ENCODE peak calls at places on chromosomes 7 and 10, in six cellular contexts. O, P, F, A, X and K are unnamed samples.

GRCh38 chr7:24328050-24328449 is 44.1 kb downstream of the NPY start:
- DNase-seq in O (no peak), P (no peak), F (no peak), A (no peak), X (no peak), K (no peak)

GRCh38 chr10:4111593-4111992 is 326.6 kb upstream of the KLF6 start:
- DNase-seq in O (no peak), P (no peak), F (no peak), A (no peak), X (no peak), K (no peak)

GRCh38 chr10:30013684-30014246 is 45.6 kb downstream of the JCAD start:
- DNase-seq in O (no peak), P (no peak), F (peak), A (no peak), X (no peak), K (no peak)

GRCh38 chr7:100705341-100705752 is 574 bp upstream of the POP7 start:
- DNase-seq in O (no peak), P (peak), F (peak), A (peak), X (peak), K (peak)

GRCh38 chr10:92689663-92690210 is at the start of gene HHEX:
- DNase-seq in O (no peak), P (peak), F (no peak), A (peak), X (peak), K (peak)

GRCh38 chr7:80488406-80488805 is 23.5 kb downstream of the GNAT3 start:
- DNase-seq in O (no peak), P (no peak), F (no peak), A (no peak), X (no peak), K (no peak)

GRCh38 chr10:102505462-102506115 is 1.8 kb downstream of the SUFU start:
- DNase-seq in O (no peak), P (no peak), F (no peak), A (no peak), X (no peak), K (no peak)

GRCh38 chr10:69780070-69780469 is 21.6 kb upstream of the COL13A1 start:
- DNase-seq in O (no peak), P (no peak), F (no peak), A (no peak), X (no peak), K (no peak)

GRCh38 chr7:2508327-2509231 is 11.0 kb upstream of the LFNG start:
- DNase-seq in O (peak), P (no peak), F (no peak), A (no peak), X (peak), K (peak)

GRCh38 chr7:28666144-28666543 is 253.8 kb downstream of the CREB5 start:
- DNase-seq in O (no peak), P (no peak), F (no peak), A (no peak), X (no peak), K (no peak)

GRCh38 chr7:1794888-1795542 is 124.9 kb downstream of the ELFN1 start:
- DNase-seq in O (no peak), P (no peak), F (no peak), A (no peak), X (peak), K (no peak)

GRCh38 chr7:518630-519428 is 817 bp downstream of the PDGFA start:
- DNase-seq in O (no peak), P (peak), F (peak), A (no peak), X (no peak), K (no peak)

GRCh38 chr10:33201971-33202370 is 132.5 kb downstream of the NRP1 start:
- DNase-seq in O (no peak), P (no peak), F (no peak), A (no peak), X (no peak), K (no peak)

GRCh38 chr10:104323085-104323484 is 15.2 kb downstream of the ITPRIP start:
- DNase-seq in O (no peak), P (no peak), F (no peak), A (no peak), X (no peak), K (no peak)

GRCh38 chr7:8629504-8629903 is 196.1 kb downstream of the NXPH1 start:
- DNase-seq in O (no peak), P (no peak), F (no peak), A (no peak), X (no peak), K (no peak)

GRCh38 chr7:105678811-105679495 is 97.7 kb upstream of the EFCAB10 start:
- DNase-seq in O (peak), P (peak), F (peak), A (no peak), X (no peak), K (peak)

GRCh38 chr7:114857605-114858004 is 64.3 kb upstream of the MDFIC start:
- DNase-seq in O (no peak), P (no peak), F (no peak), A (no peak), X (no peak), K (no peak)

GRCh38 chr10:75592014-75592842 is 160.8 kb downstream of the LRMDA start:
- DNase-seq in O (no peak), P (no peak), F (no peak), A (no peak), X (no peak), K (no peak)

GRCh38 chr10:90968448-90969086 is 47.7 kb upstream of the ANKRD1 start:
- DNase-seq in O (no peak), P (no peak), F (no peak), A (no peak), X (no peak), K (no peak)

GRCh38 chr7:45575501-45576248 is 1.5 kb downstream of the ADCY1 start:
- DNase-seq in O (no peak), P (no peak), F (no peak), A (no peak), X (no peak), K (no peak)

GRCh38 chr7:14233026-14233897 is 243.8 kb upstream of the ETV1 start:
- DNase-seq in O (no peak), P (no peak), F (no peak), A (no peak), X (no peak), K (no peak)

GRCh38 chr7:96548664-96549063 is 161.0 kb downstream of the SEM1 start:
- DNase-seq in O (no peak), P (no peak), F (no peak), A (no peak), X (no peak), K (no peak)

GRCh38 chr7:129784783-129785456 is 167.8 kb downstream of the UBE2H start:
- DNase-seq in O (no peak), P (no peak), F (no peak), A (no peak), X (peak), K (no peak)

GRCh38 chr10:784377-784758 is 94.9 kb upstream of the DIP2C start:
- DNase-seq in O (no peak), P (peak), F (no peak), A (peak), X (no peak), K (peak)

GRCh38 chr10:77582710-77583115 is 54.9 kb downstream of the KCNMA1 start:
- DNase-seq in O (no peak), P (no peak), F (no peak), A (no peak), X (no peak), K (no peak)

GRCh38 chr10:15483215-15483970 is 112.3 kb upstream of the FAM171A1 start:
- DNase-seq in O (no peak), P (no peak), F (no peak), A (no peak), X (no peak), K (no peak)

GRCh38 chr10:26488344-26488743 is 50.2 kb downstream of the APBB1IP start:
- DNase-seq in O (no peak), P (no peak), F (no peak), A (no peak), X (no peak), K (no peak)

GRCh38 chr7:44959433-44959951 is 19.3 kb downstream of the MYO1G start:
- DNase-seq in O (no peak), P (no peak), F (no peak), A (no peak), X (no peak), K (no peak)

GRCh38 chr10:9510626-9511025 is 1456.1 kb downstream of the GATA3 start:
- DNase-seq in O (no peak), P (no peak), F (no peak), A (no peak), X (no peak), K (no peak)

GRCh38 chr10:102813734-102814455 is 23.3 kb downstream of the CYP17A1 start:
- DNase-seq in O (no peak), P (no peak), F (no peak), A (no peak), X (no peak), K (no peak)

GRCh38 chr10:24438800-24439199 is 229.9 kb downstream of the KIAA1217 start:
- DNase-seq in O (no peak), P (no peak), F (no peak), A (no peak), X (no peak), K (no peak)

GRCh38 chr7:70506463-70506862 is 625.5 kb upstream of the GALNT17 start:
- DNase-seq in O (no peak), P (peak), F (no peak), A (no peak), X (peak), K (no peak)
- TF ChIP-seq CTCF in O (peak), P (peak), F (no peak), A (no peak), X (peak), K (no peak)

DNA sequence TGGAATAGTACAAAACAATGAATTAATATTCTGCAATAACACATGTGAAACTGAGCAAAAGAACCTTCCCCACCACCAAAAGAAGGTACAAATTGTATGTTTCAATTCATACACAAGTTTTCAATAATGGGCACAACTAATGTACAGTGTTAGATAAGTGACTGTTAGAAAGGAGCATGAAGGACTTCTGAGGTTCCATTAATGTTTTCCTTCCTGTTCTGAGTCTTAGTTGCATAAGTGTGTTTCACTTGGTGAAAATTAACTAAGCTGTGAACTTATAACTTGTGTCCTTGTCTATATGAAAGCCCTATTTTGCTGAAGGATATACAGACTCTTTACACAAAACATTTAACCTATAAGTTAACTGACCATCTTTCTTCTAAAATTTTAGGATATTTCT is 8.2 kb downstream of the GSAP start:
- DNase-seq in O (no peak), P (no peak), F (no peak), A (no peak), X (no peak), K (no peak)
- TF ChIP-seq CTCF in O (no peak), P (no peak), F (no peak), A (no peak), X (no peak), K (no peak)

GRCh38 chr7:90412458-90413184 is 9.4 kb downstream of the CLDN12 start:
- DNase-seq in O (no peak), P (no peak), F (no peak), A (peak), X (peak), K (no peak)

GRCh38 chr7:90411510-90411909 is 8.2 kb downstream of the CLDN12 start:
- DNase-seq in O (no peak), P (no peak), F (no peak), A (peak), X (no peak), K (no peak)

GRCh38 chr7:90409667-90410066 is 6.4 kb downstream of the CLDN12 start:
- DNase-seq in O (no peak), P (no peak), F (no peak), A (no peak), X (no peak), K (no peak)

GRCh38 chr7:90408142-90408541 is 4.9 kb downstream of the CLDN12 start:
- DNase-seq in O (no peak), P (no peak), F (no peak), A (no peak), X (no peak), K (no peak)

GRCh38 chr7:90413185-90413528 is 9.9 kb downstream of the CLDN12 start:
- DNase-seq in O (no peak), P (no peak), F (no peak), A (no peak), X (no peak), K (no peak)
- TF ChIP-seq CTCF in O (no peak), P (no peak), F (no peak), A (peak), X (no peak), K (no peak)

GRCh38 chr10:86068532-86069337 is 297.9 kb downstream of the GRID1 start:
- DNase-seq in O (no peak), P (no peak), F (no peak), A (no peak), X (peak), K (no peak)
- TF ChIP-seq CTCF in O (no peak), P (peak), F (no peak), A (no peak), X (no peak), K (no peak)

GRCh38 chr10:5743736-5744135 is 59.1 kb downstream of the TASOR2 start:
- DNase-seq in O (no peak), P (no peak), F (no peak), A (no peak), X (no peak), K (no peak)
- TF ChIP-seq CTCF in O (no peak), P (no peak), F (no peak), A (no peak), X (no peak), K (no peak)

GRCh38 chr7:122095642-122096041 is 48.4 kb downstream of the AASS start:
- DNase-seq in O (no peak), P (no peak), F (no peak), A (no peak), X (no peak), K (no peak)

DNA sequence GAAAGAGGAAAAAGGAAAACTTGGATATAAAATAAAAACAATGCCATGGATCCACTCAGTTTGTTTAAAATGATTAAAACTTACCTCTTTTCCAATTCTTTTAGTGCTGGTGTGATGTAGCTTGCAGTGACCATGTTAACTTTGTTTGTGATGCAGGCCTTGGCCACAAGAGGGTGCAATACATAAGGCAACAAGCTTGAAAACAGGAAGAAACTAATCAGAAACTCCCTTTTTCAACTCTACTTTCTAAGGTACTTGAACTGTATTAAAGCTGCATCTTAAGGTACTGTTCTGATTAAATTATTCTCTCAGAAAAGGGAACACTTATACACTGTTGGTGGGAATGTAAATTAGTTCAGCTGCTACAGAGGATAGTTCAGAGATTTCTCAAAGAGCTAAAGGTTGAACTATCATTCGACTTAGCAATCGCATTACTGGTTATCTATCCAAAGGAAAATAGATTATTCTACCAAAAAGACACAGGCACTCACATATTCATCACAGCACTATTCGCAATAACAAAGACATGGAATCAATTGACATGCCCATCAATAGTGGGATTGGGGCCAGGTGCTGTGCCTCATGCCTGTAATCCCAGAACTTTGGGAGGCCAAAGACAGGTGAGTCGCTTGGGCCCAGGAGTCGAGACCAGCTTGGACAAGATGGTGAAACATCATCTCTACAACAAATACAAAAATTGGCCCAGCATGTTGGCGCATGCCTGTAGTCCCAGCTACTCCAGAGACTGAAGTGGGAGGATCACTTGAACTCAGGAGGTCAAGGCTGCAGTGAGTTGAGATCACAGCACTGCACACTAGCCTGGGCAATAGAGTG is 50.9 kb downstream of the AASS start:
- DNase-seq in O (peak), P (no peak), F (peak), A (peak), X (peak), K (peak)
- TF ChIP-seq CTCF in O (peak), P (peak), F (peak), A (peak), X (peak), K (peak)

DNA sequence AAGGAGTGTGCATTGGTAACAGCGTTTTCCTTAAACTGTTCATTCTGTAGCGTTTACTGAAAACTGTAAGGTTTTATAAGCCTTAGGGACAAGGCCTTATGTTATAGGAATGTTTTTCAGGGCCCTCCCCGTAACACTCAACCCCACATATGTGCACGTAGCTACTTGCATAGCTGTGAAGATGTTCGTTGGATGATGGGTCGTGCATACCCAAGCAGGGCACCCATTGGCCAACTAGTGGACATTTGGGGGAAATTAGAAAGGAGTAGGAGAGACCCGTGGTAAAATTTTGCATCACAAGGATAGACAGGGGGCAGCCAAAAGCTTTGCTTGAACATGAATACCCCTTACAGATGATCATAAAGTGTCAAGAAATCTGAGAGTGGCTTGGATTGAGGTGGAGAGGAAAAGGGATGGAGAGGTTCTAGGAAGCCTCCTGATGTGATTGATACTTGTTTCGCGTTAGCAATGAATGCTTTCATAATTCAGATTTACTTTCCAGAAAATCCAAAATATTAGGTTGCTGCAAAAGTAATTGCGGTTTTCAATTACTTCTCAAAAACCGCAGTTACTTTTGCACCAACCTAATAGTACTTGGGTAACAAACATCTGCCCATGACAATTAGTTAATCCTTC is 878 bp downstream of the SEC61A2 start:
- DNase-seq in O (peak), P (no peak), F (peak), A (peak), X (peak), K (peak)
- TF ChIP-seq CTCF in O (peak), P (peak), F (peak), A (peak), X (peak), K (no peak)

DNA sequence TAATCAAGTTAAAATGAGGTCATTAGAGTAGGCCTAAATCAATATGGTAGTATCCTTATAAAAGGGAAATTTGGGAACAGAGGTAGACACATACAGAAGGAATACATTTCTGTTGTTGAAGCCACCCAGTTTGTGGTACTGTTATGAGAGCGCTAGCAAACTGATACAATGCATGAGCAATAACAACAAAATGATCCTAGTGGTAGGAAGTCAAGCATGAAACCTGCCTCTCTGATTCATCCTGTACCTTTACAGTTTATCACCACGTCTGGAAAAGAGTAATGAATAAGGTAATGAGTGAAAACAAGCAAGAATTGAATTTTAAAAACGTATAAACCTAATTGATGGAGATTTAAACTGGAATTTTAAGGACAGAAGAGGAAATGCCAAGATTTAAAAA is 217.2 kb downstream of the PCLO start:
- DNase-seq in O (no peak), P (no peak), F (no peak), A (no peak), X (no peak), K (no peak)
- TF ChIP-seq CTCF in O (no peak), P (no peak), F (no peak), A (no peak), X (no peak), K (no peak)

DNA sequence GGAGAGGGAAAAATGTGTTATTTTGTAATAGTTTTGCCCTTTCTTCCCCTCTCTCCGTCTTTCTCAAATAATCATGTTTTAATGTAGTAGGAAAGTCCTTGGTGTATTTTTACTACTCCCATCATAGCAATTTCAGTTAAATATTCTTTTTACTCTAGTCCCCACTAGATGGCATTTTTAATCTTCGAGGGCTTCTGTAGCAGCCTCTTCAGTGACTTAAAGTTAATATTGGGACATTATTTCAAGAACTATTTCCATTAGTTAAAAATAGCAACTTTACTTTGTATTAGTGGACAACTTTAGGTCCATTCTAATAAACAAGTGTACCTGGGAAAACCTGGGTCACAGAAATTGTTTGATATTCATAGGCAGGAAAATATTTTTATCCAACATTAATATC is 23.0 kb downstream of the EDRF1 start:
- DNase-seq in O (no peak), P (no peak), F (no peak), A (no peak), X (peak), K (no peak)
- TF ChIP-seq CTCF in O (no peak), P (no peak), F (no peak), A (no peak), X (peak), K (no peak)